ENCODE peak calls at places on chromosomes 3 and 15, in five cellular contexts. H, E, S, P and C are unnamed samples.
A peak's percentile ranks its signal among the peaks of the same experiment; 100 is the strongest.

GRCh38 chr3:8501388-8502131 is at the start of gene LMCD1:
- DNase-seq in S (peak; percentile 94), E (peak; percentile 96), P (peak; percentile 97), H (peak; percentile 97), C (peak; percentile 94)

GRCh38 chr15:88652456-88653199 is 13.8 kb downstream of the ISG20 start:
- DNase-seq in S (no peak), E (no peak), H (no peak), P (no peak), C (no peak)

GRCh38 chr15:23397779-23398178 is 43.2 kb downstream of the GOLGA8S start:
- DNase-seq in E (no peak), H (peak; percentile 8), P (peak; percentile 19), S (no peak), C (no peak)

GRCh38 chr3:77536038-77536775 is 496.3 kb downstream of the ROBO2 start:
- DNase-seq in E (no peak), H (peak; percentile 20), S (no peak), P (no peak), C (no peak)

GRCh38 chr3:85360742-85361387 is 402.1 kb downstream of the CADM2 start:
- DNase-seq in H (peak; percentile 83), E (peak; percentile 21), S (peak; percentile 44), P (peak; percentile 10), C (peak; percentile 70)

GRCh38 chr15:38623744-38624143 is 59.1 kb upstream of the RASGRP1 start:
- DNase-seq in E (peak; percentile 16), H (no peak), P (peak; percentile 11), S (no peak), C (no peak)

GRCh38 chr3:163785693-163786092 is 1292.6 kb downstream of the SI start:
- DNase-seq in E (no peak), H (peak; percentile 51), P (no peak), S (peak; percentile 7), C (peak; percentile 55)

GRCh38 chr3:177145954-177146353 is 51.3 kb downstream of the TBL1XR1 start:
- DNase-seq in P (no peak), H (no peak), E (no peak), S (no peak), C (no peak)

GRCh38 chr3:143731776-143732175 is 116.5 kb downstream of the SLC9A9 start:
- DNase-seq in E (no peak), P (no peak), S (no peak), H (no peak), C (no peak)

GRCh38 chr15:39248204-39248603 is 332.7 kb upstream of the THBS1 start:
- DNase-seq in E (no peak), S (no peak), P (peak; percentile 62), H (peak; percentile 86), C (no peak)

GRCh38 chr3:128430276-128430675 is 36.4 kb downstream of the DNAJB8 start:
- DNase-seq in S (peak; percentile 68), H (no peak), E (no peak), P (no peak), C (no peak)

GRCh38 chr3:130992344-130992743 is 34.3 kb downstream of the ASTE1 start:
- DNase-seq in E (no peak), S (no peak), H (no peak), P (no peak), C (no peak)

GRCh38 chr15:91435108-91435507 is 335.1 kb downstream of the SV2B start:
- DNase-seq in H (no peak), S (no peak), P (no peak), E (no peak), C (no peak)

GRCh38 chr3:129937717-129938116 is 36.8 kb upstream of the TRH start:
- DNase-seq in H (no peak), E (no peak), P (no peak), S (no peak), C (no peak)

GRCh38 chr3:18725668-18726407 is 300.7 kb upstream of the SATB1 start:
- DNase-seq in E (no peak), S (no peak), P (no peak), H (no peak), C (no peak)

GRCh38 chr3:147662705-147663104 is 253.5 kb downstream of the ZIC1 start:
- DNase-seq in E (no peak), H (no peak), P (no peak), S (no peak), C (no peak)

GRCh38 chr3:31934018-31934417 is 47.0 kb downstream of the OSBPL10 start:
- DNase-seq in S (no peak), H (no peak), E (no peak), P (no peak), C (no peak)

GRCh38 chr3:127975630-127976029 is 60.6 kb downstream of the KBTBD12 start:
- DNase-seq in E (no peak), H (no peak), S (no peak), P (no peak), C (no peak)

GRCh38 chr3:126537116-126537729 is 13.3 kb downstream of the CHST13 start:
- DNase-seq in H (no peak), S (no peak), P (no peak), E (no peak), C (no peak)

GRCh38 chr15:41995476-41995855 is 23.1 kb upstream of the EHD4 start:
- DNase-seq in P (no peak), H (no peak), S (no peak), E (no peak), C (no peak)

GRCh38 chr3:154175041-154175440 is 53.9 kb downstream of the ARHGEF26 start:
- DNase-seq in H (no peak), P (no peak), E (no peak), S (no peak), C (no peak)

GRCh38 chr15:89130194-89130593 is 41.9 kb downstream of the ABHD2 start:
- DNase-seq in S (no peak), P (no peak), H (no peak), E (no peak), C (no peak)

GRCh38 chr3:44894485-44894884 is 20.1 kb downstream of the TGM4 start:
- DNase-seq in H (no peak), S (no peak), P (no peak), E (no peak), C (no peak)

GRCh38 chr3:100360757-100361496 is 26.4 kb downstream of the NIT2 start:
- DNase-seq in P (no peak), S (no peak), H (peak; percentile 74), E (no peak), C (no peak)

GRCh38 chr15:101530224-101530958 is 40.9 kb upstream of the PCSK6 start:
- DNase-seq in P (no peak), E (no peak), H (peak; percentile 59), S (peak; percentile 6), C (no peak)

GRCh38 chr3:191244242-191244867 is 45.3 kb downstream of the OSTN start:
- DNase-seq in P (no peak), H (peak; percentile 56), S (peak; percentile 19), E (no peak), C (peak; percentile 40)

GRCh38 chr3:120437559-120437958 is 13.2 kb downstream of the FSTL1 start:
- DNase-seq in P (no peak), E (no peak), H (no peak), S (no peak), C (no peak)

GRCh38 chr3:120432105-120432860 is 18.5 kb downstream of the FSTL1 start:
- DNase-seq in S (no peak), H (no peak), P (no peak), E (no peak), C (peak; percentile 70)

GRCh38 chr3:120436523-120437050 is 14.2 kb downstream of the FSTL1 start:
- DNase-seq in S (no peak), E (no peak), P (no peak), H (no peak), C (no peak)

GRCh38 chr3:120435621-120436020 is 15.2 kb downstream of the FSTL1 start:
- DNase-seq in H (peak; percentile 96), P (no peak), E (no peak), S (no peak), C (peak; percentile 84)

GRCh38 chr3:120433662-120434331 is 17.0 kb downstream of the FSTL1 start:
- DNase-seq in P (no peak), E (no peak), S (no peak), H (no peak), C (no peak)
- H3K36me3 ChIP-seq in P (peaks cover 18% of the 10 kb centered on the region), E (peaks cover 9% of the 10 kb centered on the region), S (peaks cover 43% of the 10 kb centered on the region), H (peaks cover 66% of the 10 kb centered on the region), C (no peaks in the 10 kb centered on the region)

GRCh38 chr3:111765136-111765535 is 93.9 kb upstream of the PHLDB2 start:
- DNase-seq in E (no peak), H (no peak), S (no peak), P (no peak), C (no peak)

GRCh38 chr3:111763101-111763500 is 96.0 kb upstream of the PHLDB2 start:
- DNase-seq in E (no peak), P (no peak), S (no peak), H (no peak), C (no peak)

GRCh38 chr3:111763968-111764367 is 95.1 kb upstream of the PHLDB2 start:
- DNase-seq in P (no peak), E (no peak), S (no peak), H (no peak), C (no peak)

GRCh38 chr3:111762535-111762934 is 96.5 kb upstream of the PHLDB2 start:
- DNase-seq in S (no peak), H (no peak), E (no peak), P (no peak), C (no peak)

GRCh38 chr3:111764645-111765091 is 94.4 kb upstream of the PHLDB2 start:
- DNase-seq in S (no peak), P (no peak), E (no peak), H (peak; percentile 63), C (no peak)
- TF ChIP-seq CTCF in S (peak; percentile 38), P (no peak), E (no peak), H (peak; percentile 54), C (peak; percentile 10)

GRCh38 chr3:60325610-60326181 is 925.6 kb downstream of the FHIT start:
- DNase-seq in P (no peak), S (peak; percentile 5), E (no peak), H (no peak), C (no peak)
- H3K4me1 ChIP-seq in P (no peaks in the 10 kb centered on the region), S (no peaks in the 10 kb centered on the region), E (no peaks in the 10 kb centered on the region), H (no peaks in the 10 kb centered on the region), C (no peaks in the 10 kb centered on the region)

GRCh38 chr15:57525581-57525980 is 66.1 kb upstream of the MYZAP start:
- DNase-seq in E (no peak), S (no peak), H (no peak), P (no peak), C (no peak)
- H3K36me3 ChIP-seq in E (no peaks in the 10 kb centered on the region), S (no peaks in the 10 kb centered on the region), H (no peaks in the 10 kb centered on the region), P (no peaks in the 10 kb centered on the region), C (no peaks in the 10 kb centered on the region)

DNA sequence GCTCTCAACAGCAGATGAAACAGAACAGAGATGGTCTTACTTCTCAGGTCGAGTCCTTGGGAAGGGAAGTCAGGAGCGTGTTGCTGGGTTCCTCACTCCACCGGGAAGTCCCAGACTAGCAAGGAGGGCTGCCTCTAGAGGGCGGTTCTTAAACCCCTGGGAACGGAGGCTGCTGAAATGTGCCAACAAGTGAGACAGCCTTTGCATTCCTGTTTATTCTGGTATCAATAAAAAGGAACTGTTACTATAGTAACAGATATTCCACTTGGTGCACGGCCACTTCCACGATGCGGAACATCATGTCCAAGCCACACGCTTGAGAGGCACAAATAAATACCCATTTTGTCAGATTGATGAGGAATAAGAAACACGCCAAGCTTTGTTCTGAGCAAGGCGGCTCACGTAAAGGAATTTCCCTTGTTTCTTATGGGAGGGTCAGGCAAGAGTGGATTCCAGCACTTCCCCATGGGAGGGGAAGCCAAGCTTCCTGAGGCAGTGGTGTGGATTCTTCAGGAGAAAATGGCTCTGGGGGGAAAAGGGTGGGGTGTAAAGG is at the start of gene FAM107A:
- DNase-seq in S (no peak), H (peak; percentile 33), P (peak; percentile 64), E (no peak), C (no peak)
- TF ChIP-seq CTCF in S (no peak), H (peak; percentile 39), P (peak; percentile 34), E (no peak), C (peak; percentile 33)

GRCh38 chr15:81301815-81302399 is 22.0 kb downstream of the STARD5 start:
- DNase-seq in E (no peak), S (no peak), H (no peak), P (peak; percentile 34), C (no peak)
- H3K4me1 ChIP-seq in E (no peaks in the 10 kb centered on the region), S (peaks cover 16% of the 10 kb centered on the region), H (peaks cover 16% of the 10 kb centered on the region), P (no peaks in the 10 kb centered on the region), C (peaks cover 5% of the 10 kb centered on the region)